ENCODE peak calls at places on chromosomes 12 and 14, in eight cellular contexts. I is SK-N-DZ; C is stimulated activated CD4-positive, alpha-beta T cell treated with anti-CD3 and anti-CD28 coated beads, Interleukin-2, amount 100 ng/mL, for 24 hours; L is CD4-positive, alpha-beta T cell; H is RCC 7860; K is substantia nigra; O is mucosa of gallbladder; V is H7. U is an unnamed sample.

GRCh38 chr12:92270501-92270900 is 124.9 kb upstream of the BTG1 start:
- DNase-seq in I (no peak), C (no peak), L (no peak), H (no peak), K (no peak), O (no peak), V (no peak), U (no peak)

GRCh38 chr12:130764475-130765185 is 48.5 kb upstream of the RIMBP2 start:
- DNase-seq in I (peak; percentile 61), C (peak; percentile 47), L (no peak), H (no peak), K (no peak), O (no peak), V (no peak), U (no peak)

GRCh38 chr12:1716215-1716862 is 25.5 kb downstream of the ADIPOR2 start:
- DNase-seq in I (no peak), C (no peak), L (no peak), H (no peak), K (no peak), O (no peak), V (no peak), U (no peak)

GRCh38 chr12:81617915-81618314 is 141.2 kb downstream of the PPFIA2 start:
- DNase-seq in I (no peak), C (no peak), L (no peak), H (no peak), K (no peak), O (no peak), V (no peak), U (no peak)

GRCh38 chr12:63151061-63151897 is at the start of gene AVPR1A:
- DNase-seq in I (no peak), C (no peak), L (no peak), H (no peak), K (no peak), O (no peak), V (peak; percentile 22), U (no peak)

GRCh38 chr12:52258335-52258901 is 16.0 kb upstream of the KRT86 start:
- DNase-seq in I (no peak), C (no peak), L (no peak), H (no peak), K (no peak), O (no peak), V (peak; percentile 89), U (no peak)

GRCh38 chr14:61690982-61691381 is 4.3 kb upstream of the HIF1A start:
- DNase-seq in I (no peak), C (no peak), L (no peak), H (no peak), K (no peak), O (no peak), V (no peak), U (no peak)

GRCh38 chr12:132904718-132905328 is 17.4 kb upstream of the CHFR start:
- DNase-seq in I (no peak), C (peak; percentile 94), L (peak; percentile 89), H (no peak), K (peak; percentile 32), O (peak; percentile 83), V (peak; percentile 96), U (peak; percentile 67)

GRCh38 chr14:64417042-64417770 is 29.1 kb downstream of the MTHFD1 start:
- DNase-seq in I (no peak), C (no peak), L (no peak), H (peak; percentile 37), K (no peak), O (no peak), V (no peak), U (no peak)

GRCh38 chr14:49882826-49883694 is 9.8 kb upstream of the ARF6 start:
- DNase-seq in I (no peak), C (no peak), L (no peak), H (no peak), K (no peak), O (no peak), V (no peak), U (no peak)

GRCh38 chr12:58204086-58204485 is 262.7 kb downstream of the ATP23 start:
- DNase-seq in I (no peak), C (no peak), L (no peak), H (no peak), K (no peak), O (no peak), V (no peak), U (no peak)

GRCh38 chr14:57293851-57294837 is 25.4 kb downstream of the AP5M1 start:
- DNase-seq in I (peak; percentile 15), C (no peak), L (no peak), H (no peak), K (no peak), O (no peak), V (no peak), U (no peak)

GRCh38 chr14:105375635-105376057 is 22.7 kb upstream of the TEX22 start:
- DNase-seq in I (no peak), C (peak; percentile 55), L (no peak), H (no peak), K (no peak), O (no peak), V (no peak), U (no peak)

GRCh38 chr14:30553311-30553989 is 5.5 kb upstream of the G2E3 start:
- DNase-seq in I (no peak), C (no peak), L (no peak), H (peak; percentile 38), K (no peak), O (no peak), V (no peak), U (no peak)

GRCh38 chr12:110108309-110109036 is 15.7 kb upstream of the IFT81 start:
- DNase-seq in I (no peak), C (no peak), L (no peak), H (no peak), K (no peak), O (no peak), V (no peak), U (no peak)

GRCh38 chr14:58216544-58216943 is 16.6 kb downstream of the ACTR10 start:
- DNase-seq in I (no peak), C (no peak), L (no peak), H (peak; percentile 4), K (no peak), O (no peak), V (no peak), U (no peak)

GRCh38 chr14:38129705-38130104 is 78.0 kb upstream of the SSTR1 start:
- DNase-seq in I (no peak), C (peak; percentile 15), L (peak; percentile 4), H (no peak), K (no peak), O (no peak), V (no peak), U (no peak)

GRCh38 chr12:9334026-9334692 is 126.0 kb upstream of the PZP start:
- DNase-seq in I (no peak), C (no peak), L (no peak), H (no peak), K (peak; percentile 13), O (no peak), V (no peak), U (no peak)

GRCh38 chr12:26744697-26745440 is 88.1 kb downstream of the ITPR2 start:
- DNase-seq in I (peak; percentile 96), C (no peak), L (no peak), H (no peak), K (no peak), O (no peak), V (no peak), U (no peak)

GRCh38 chr14:69387311-69387710 is 10.8 kb downstream of the ERH start:
- DNase-seq in I (no peak), C (no peak), L (no peak), H (no peak), K (no peak), O (no peak), V (no peak), U (no peak)

GRCh38 chr14:56733396-56733795 is 76.9 kb downstream of the OTX2 start:
- DNase-seq in I (no peak), C (no peak), L (no peak), H (no peak), K (no peak), O (no peak), V (peak; percentile 73), U (no peak)

GRCh38 chr14:64195194-64195593 is 99.0 kb downstream of the ESR2 start:
- DNase-seq in I (no peak), C (no peak), L (no peak), H (no peak), K (no peak), O (no peak), V (no peak), U (no peak)

GRCh38 chr12:53113307-53113706 is 10.0 kb downstream of the SOAT2 start:
- DNase-seq in I (no peak), C (no peak), L (no peak), H (no peak), K (no peak), O (no peak), V (no peak), U (no peak)